ENCODE peak calls at places on chromosome 11, in nine cellular contexts. D is left lung; Y is heart right ventricle; Q is neural progenitor cell; C is colonic mucosa; S is H7; E is GM12878; W is adrenal gland; G is CD4-positive, alpha-beta memory T cell. O is an unnamed sample.

GRCh38 chr11:10920205-10920604 is 62.4 kb upstream of the ZBED5 start:
- DNase-seq in D (no peak), Y (no peak), Q (no peak), C (no peak), S (no peak), E (no peak), W (no peak), G (no peak), O (peak; percentile 56)

GRCh38 chr11:14445542-14446530 is 53.8 kb downstream of the COPB1 start:
- DNase-seq in D (no peak), Y (no peak), Q (no peak), C (no peak), S (no peak), E (no peak), W (no peak), G (no peak), O (no peak)

GRCh38 chr11:13486926-13487660 is 8.7 kb downstream of the PTH start:
- DNase-seq in D (peak; percentile 90), Y (peak; percentile 47), Q (peak; percentile 73), C (peak; percentile 74), S (peak; percentile 72), E (no peak), W (peak; percentile 67), G (peak; percentile 55), O (no peak)

GRCh38 chr11:44564653-44565007 is 833 bp upstream of the CD82 start:
- DNase-seq in D (peak; percentile 90), Y (no peak), Q (no peak), C (no peak), S (no peak), E (no peak), W (peak; percentile 92), G (no peak), O (peak; percentile 85)

GRCh38 chr11:67299471-67300191 is 3.7 kb upstream of the SSH3 start:
- DNase-seq in D (peak; percentile 67), Y (no peak), Q (no peak), C (no peak), S (no peak), E (no peak), W (no peak), G (no peak), O (no peak)

GRCh38 chr11:87779276-87780067 is 395.8 kb downstream of the RAB38 start:
- DNase-seq in D (no peak), Y (no peak), Q (no peak), C (no peak), S (no peak), E (no peak), W (no peak), G (no peak), O (no peak)

GRCh38 chr11:47004595-47005033 is 68.1 kb downstream of the CSTPP1 start:
- DNase-seq in D (no peak), Y (peak; percentile 81), Q (no peak), C (peak; percentile 73), S (no peak), E (no peak), W (peak; percentile 94), G (no peak), O (peak; percentile 96)

GRCh38 chr11:210122-210802 is 2.8 kb downstream of the RIC8A start:
- DNase-seq in D (no peak), Y (peak; percentile 3), Q (no peak), C (peak; percentile 15), S (no peak), E (no peak), W (peak; percentile 50), G (no peak), O (peak; percentile 32)

GRCh38 chr11:32400196-32400595 is 35.1 kb downstream of the WT1 start:
- DNase-seq in D (no peak), Y (no peak), Q (no peak), C (no peak), S (peak; percentile 32), E (no peak), W (peak; percentile 14), G (no peak), O (no peak)

GRCh38 chr11:85918910-85919794 is 64.0 kb downstream of the CCDC83 start:
- DNase-seq in D (no peak), Y (no peak), Q (peak; percentile 7), C (no peak), S (peak; percentile 15), E (no peak), W (no peak), G (no peak), O (peak; percentile 37)

GRCh38 chr11:27291302-27291889 is 71.6 kb downstream of the CCDC34 start:
- DNase-seq in D (no peak), Y (no peak), Q (peak; percentile 21), C (peak; percentile 76), S (no peak), E (no peak), W (no peak), G (no peak), O (no peak)

GRCh38 chr11:108708173-108708572 is 43.3 kb downstream of the DDX10 start:
- DNase-seq in D (no peak), Y (no peak), Q (no peak), C (no peak), S (no peak), E (no peak), W (no peak), G (no peak), O (no peak)

GRCh38 chr11:33172345-33172744 is 11.1 kb upstream of the CSTF3 start:
- DNase-seq in D (no peak), Y (no peak), Q (no peak), C (no peak), S (no peak), E (no peak), W (no peak), G (no peak), O (no peak)

GRCh38 chr11:72224587-72225410 is at the start of gene INPPL1:
- DNase-seq in D (peak; percentile 92), Y (peak; percentile 72), Q (peak; percentile 85), C (peak; percentile 65), S (peak; percentile 90), E (no peak), W (peak; percentile 72), G (peak; percentile 37), O (no peak)

GRCh38 chr11:116309446-116309845 is 463.3 kb downstream of the BUD13 start:
- DNase-seq in D (no peak), Y (no peak), Q (no peak), C (no peak), S (no peak), E (no peak), W (no peak), G (no peak), O (no peak)

GRCh38 chr11:2772544-2773031 is 72.8 kb upstream of the KCNQ1OT1 start:
- DNase-seq in D (no peak), Y (no peak), Q (no peak), C (peak; percentile 13), S (no peak), E (no peak), W (peak; percentile 51), G (no peak), O (peak; percentile 14)

GRCh38 chr11:125079878-125080530 is 16.9 kb downstream of the SLC37A2 start:
- DNase-seq in D (no peak), Y (no peak), Q (no peak), C (no peak), S (no peak), E (no peak), W (no peak), G (no peak), O (no peak)

GRCh38 chr11:2677127-2677526 is 22.7 kb downstream of the KCNQ1OT1 start:
- DNase-seq in D (no peak), Y (no peak), Q (no peak), C (no peak), S (no peak), E (peak; percentile 20), W (no peak), G (no peak), O (no peak)

GRCh38 chr11:68212421-68213134 is 518 bp downstream of the KMT5B start:
- DNase-seq in D (peak; percentile 88), Y (peak; percentile 74), Q (peak; percentile 94), C (peak; percentile 78), S (peak; percentile 93), E (no peak), W (peak; percentile 84), G (peak; percentile 57), O (peak; percentile 38)

GRCh38 chr11:68374531-68374930 is 62.1 kb downstream of the LRP5 start:
- DNase-seq in D (no peak), Y (no peak), Q (no peak), C (no peak), S (no peak), E (no peak), W (no peak), G (no peak), O (peak; percentile 28)

GRCh38 chr11:104534268-104534667 is 364.0 kb downstream of the CASP12 start:
- DNase-seq in D (no peak), Y (no peak), Q (no peak), C (no peak), S (peak; percentile 6), E (no peak), W (no peak), G (no peak), O (peak; percentile 78)

GRCh38 chr11:38990841-38991240 is 2392.8 kb upstream of the RAG2 start:
- DNase-seq in D (no peak), Y (no peak), Q (no peak), C (no peak), S (no peak), E (no peak), W (no peak), G (no peak), O (no peak)
- H3K4me3 ChIP-seq in D (no peak overlapping the region), Y (no peak overlapping the region), Q (no peak overlapping the region), C (no peak overlapping the region), S (no peak overlapping the region), E (no peak overlapping the region), W (no peak overlapping the region), G (no peak overlapping the region), O (no peak overlapping the region)

GRCh38 chr11:30583505-30584280 is 2.5 kb downstream of the MPPED2 start:
- DNase-seq in D (peak; percentile 57), Y (peak; percentile 6), Q (peak; percentile 59), C (no peak), S (peak; percentile 39), E (no peak), W (peak; percentile 55), G (no peak), O (no peak)
- H3K4me3 ChIP-seq in D (no peak overlapping the region), Y (peak overlapping the region; percentile 89), Q (peak overlapping the region; percentile 83), C (no peak overlapping the region), S (peak overlapping the region; percentile 73), E (no peak overlapping the region), W (no peak overlapping the region), G (no peak overlapping the region), O (no peak overlapping the region)

GRCh38 chr11:1507381-1508140 is 21.0 kb upstream of the MOB2 start:
- DNase-seq in D (peak; percentile 72), Y (peak; percentile 34), Q (no peak), C (no peak), S (peak; percentile 84), E (no peak), W (no peak), G (no peak), O (no peak)
- H3K4me3 ChIP-seq in D (no peak overlapping the region), Y (no peak overlapping the region), Q (no peak overlapping the region), C (no peak overlapping the region), S (no peak overlapping the region), E (no peak overlapping the region), W (no peak overlapping the region), G (no peak overlapping the region), O (no peak overlapping the region)

DNA sequence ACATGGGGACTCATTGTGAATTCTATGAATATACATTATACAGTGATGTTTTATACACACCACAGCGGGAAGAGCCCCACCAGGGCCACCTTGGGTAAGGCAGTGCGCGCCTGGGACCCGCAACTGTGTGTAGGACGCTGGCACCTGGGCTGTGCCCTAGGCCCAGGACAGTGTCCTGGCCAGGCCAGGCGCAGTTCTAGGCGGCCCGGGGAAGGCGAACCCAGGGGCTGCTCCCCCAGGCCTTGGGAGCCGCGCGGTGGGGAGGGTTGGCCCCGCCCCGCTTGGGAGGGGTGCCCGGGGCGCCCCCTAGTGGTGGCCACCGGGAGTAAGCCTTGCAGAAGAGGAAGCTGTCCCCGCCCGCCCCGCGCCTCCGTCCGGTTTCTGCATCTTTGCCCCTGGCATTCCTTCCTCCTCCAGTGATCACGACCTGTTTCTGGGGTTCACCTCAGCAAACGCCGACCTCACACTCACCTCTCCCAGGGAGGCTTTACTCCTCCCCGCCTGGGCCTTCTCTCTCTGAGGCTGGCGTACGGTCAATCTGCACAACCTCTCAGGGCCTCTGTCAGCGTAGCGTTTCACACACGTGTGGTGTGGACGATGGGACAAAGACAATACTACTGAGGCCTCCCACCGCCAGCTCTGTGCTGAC is 9.5 kb upstream of the EHD1 start:
- DNase-seq in D (peak; percentile 99), Y (peak; percentile 80), Q (peak; percentile 91), C (peak; percentile 92), S (peak; percentile 98), E (no peak), W (peak; percentile 85), G (peak; percentile 86), O (no peak)
- H3K4me3 ChIP-seq in D (peak overlapping the region; percentile 18), Y (no peak overlapping the region), Q (no peak overlapping the region), C (no peak overlapping the region), S (no peak overlapping the region), E (peak overlapping the region; percentile 3), W (no peak overlapping the region), G (peak overlapping the region; percentile 19), O (no peak overlapping the region)

O was measured in skeletal muscle cell.